ENCODE peak calls at places on chromosomes 1 and 21, in four cellular contexts. One of them, this sample, is unnamed.

GRCh38 chr1:185368313-185368712 is 51.3 kb upstream of the IVNS1ABP start:
- DNase-seq in progenitor cell of endocrine pancreas: no peak
- DNase-seq in stimulated activated CD8-positive, alpha-beta memory T cell treated with anti-CD3 and anti-CD28 coated beads, Interleukin-2, amount 100 ng/mL, for 1 hour: no peak
- DNase-seq in activated T-helper 1 cell treated with anti-CD3 and anti-CD28 coated beads, Interleukin-12 subunit alpha, Interleukin-12 subunit beta, Interleukin-2, Interleukin-4 antibody, amounts not matched to agents 30 ng/mL and 10 ng/mL and 1 ng/mL, durations not matched to agents 14 hours and 24 hours and 36 hours: no peak
- DNase-seq in this sample: no peak

GRCh38 chr21:42550817-42551216 is 37.2 kb downstream of the SLC37A1 start:
- DNase-seq in progenitor cell of endocrine pancreas: no peak
- DNase-seq in stimulated activated CD8-positive, alpha-beta memory T cell treated with anti-CD3 and anti-CD28 coated beads, Interleukin-2, amount 100 ng/mL, for 1 hour: no peak
- DNase-seq in activated T-helper 1 cell treated with anti-CD3 and anti-CD28 coated beads, Interleukin-12 subunit alpha, Interleukin-12 subunit beta, Interleukin-2, Interleukin-4 antibody, amounts not matched to agents 30 ng/mL and 10 ng/mL and 1 ng/mL, durations not matched to agents 14 hours and 24 hours and 36 hours: no peak
- DNase-seq in this sample: no peak

GRCh38 chr1:228396770-228397453 is 9.7 kb downstream of the TRIM11 start:
- DNase-seq in progenitor cell of endocrine pancreas: no peak
- DNase-seq in stimulated activated CD8-positive, alpha-beta memory T cell treated with anti-CD3 and anti-CD28 coated beads, Interleukin-2, amount 100 ng/mL, for 1 hour: no peak
- DNase-seq in activated T-helper 1 cell treated with anti-CD3 and anti-CD28 coated beads, Interleukin-12 subunit alpha, Interleukin-12 subunit beta, Interleukin-2, Interleukin-4 antibody, amounts not matched to agents 30 ng/mL and 10 ng/mL and 1 ng/mL, durations not matched to agents 14 hours and 24 hours and 36 hours: no peak
- DNase-seq in this sample: no peak

GRCh38 chr1:86798608-86799291 is 94.4 kb downstream of the SH3GLB1 start:
- DNase-seq in progenitor cell of endocrine pancreas: no peak
- DNase-seq in stimulated activated CD8-positive, alpha-beta memory T cell treated with anti-CD3 and anti-CD28 coated beads, Interleukin-2, amount 100 ng/mL, for 1 hour: no peak
- DNase-seq in activated T-helper 1 cell treated with anti-CD3 and anti-CD28 coated beads, Interleukin-12 subunit alpha, Interleukin-12 subunit beta, Interleukin-2, Interleukin-4 antibody, amounts not matched to agents 30 ng/mL and 10 ng/mL and 1 ng/mL, durations not matched to agents 14 hours and 24 hours and 36 hours: no peak
- DNase-seq in this sample: no peak

GRCh38 chr1:5565281-5565680 is 426.9 kb downstream of the NPHP4 start:
- DNase-seq in progenitor cell of endocrine pancreas: no peak
- DNase-seq in stimulated activated CD8-positive, alpha-beta memory T cell treated with anti-CD3 and anti-CD28 coated beads, Interleukin-2, amount 100 ng/mL, for 1 hour: no peak
- DNase-seq in activated T-helper 1 cell treated with anti-CD3 and anti-CD28 coated beads, Interleukin-12 subunit alpha, Interleukin-12 subunit beta, Interleukin-2, Interleukin-4 antibody, amounts not matched to agents 30 ng/mL and 10 ng/mL and 1 ng/mL, durations not matched to agents 14 hours and 24 hours and 36 hours: no peak
- DNase-seq in this sample: no peak

GRCh38 chr21:45228171-45228641 is 59.5 kb downstream of the POFUT2 start:
- DNase-seq in progenitor cell of endocrine pancreas: no peak
- DNase-seq in stimulated activated CD8-positive, alpha-beta memory T cell treated with anti-CD3 and anti-CD28 coated beads, Interleukin-2, amount 100 ng/mL, for 1 hour: peak; percentile 54
- DNase-seq in activated T-helper 1 cell treated with anti-CD3 and anti-CD28 coated beads, Interleukin-12 subunit alpha, Interleukin-12 subunit beta, Interleukin-2, Interleukin-4 antibody, amounts not matched to agents 30 ng/mL and 10 ng/mL and 1 ng/mL, durations not matched to agents 14 hours and 24 hours and 36 hours: peak; percentile 61
- DNase-seq in this sample: peak; percentile 62

GRCh38 chr1:1274299-1274930 is 761 bp upstream of the UBE2J2 start:
- DNase-seq in progenitor cell of endocrine pancreas: no peak
- DNase-seq in stimulated activated CD8-positive, alpha-beta memory T cell treated with anti-CD3 and anti-CD28 coated beads, Interleukin-2, amount 100 ng/mL, for 1 hour: no peak
- DNase-seq in activated T-helper 1 cell treated with anti-CD3 and anti-CD28 coated beads, Interleukin-12 subunit alpha, Interleukin-12 subunit beta, Interleukin-2, Interleukin-4 antibody, amounts not matched to agents 30 ng/mL and 10 ng/mL and 1 ng/mL, durations not matched to agents 14 hours and 24 hours and 36 hours: no peak
- DNase-seq in this sample: no peak

GRCh38 chr1:22791736-22792325 is 81.2 kb downstream of the EPHB2 start:
- DNase-seq in progenitor cell of endocrine pancreas: no peak
- DNase-seq in stimulated activated CD8-positive, alpha-beta memory T cell treated with anti-CD3 and anti-CD28 coated beads, Interleukin-2, amount 100 ng/mL, for 1 hour: no peak
- DNase-seq in activated T-helper 1 cell treated with anti-CD3 and anti-CD28 coated beads, Interleukin-12 subunit alpha, Interleukin-12 subunit beta, Interleukin-2, Interleukin-4 antibody, amounts not matched to agents 30 ng/mL and 10 ng/mL and 1 ng/mL, durations not matched to agents 14 hours and 24 hours and 36 hours: no peak
- DNase-seq in this sample: no peak